ENCODE peak calls at places on chromosomes 12 and 14, in eight cellular contexts. Q, Z, P, D, C, H, N and R are unnamed samples.

GRCh38 chr12:68106160-68106559 is 53.4 kb downstream of the IFNG start:
- DNase-seq in Q (no peak), Z (no peak), P (no peak), H (no peak), N (peak; percentile 87), C (no peak), D (no peak), R (no peak)

GRCh38 chr14:58907803-58908202 is 270.0 kb downstream of the DACT1 start:
- DNase-seq in Q (no peak), C (no peak), Z (no peak), H (no peak), D (no peak), P (no peak), N (peak; percentile 76), R (no peak)

GRCh38 chr14:80634106-80634758 is 307.3 kb downstream of the CEP128 start:
- DNase-seq in Q (no peak), D (peak; percentile 0), P (no peak), H (no peak), Z (no peak), N (no peak), C (no peak), R (no peak)

GRCh38 chr12:117646595-117646994 is 285.2 kb upstream of the NOS1 start:
- DNase-seq in D (no peak), Z (peak; percentile 19), C (no peak), H (no peak), P (no peak), Q (no peak), N (no peak), R (no peak)

GRCh38 chr12:51913071-51914033 is 6.0 kb downstream of the ACVRL1 start:
- DNase-seq in P (no peak), C (no peak), D (peak; percentile 36), N (no peak), Q (no peak), H (no peak), Z (no peak), R (no peak)

GRCh38 chr14:92780444-92780843 is 13.7 kb upstream of the GOLGA5 start:
- DNase-seq in H (no peak), N (peak; percentile 69), Z (no peak), C (no peak), P (no peak), Q (no peak), D (no peak), R (no peak)

GRCh38 chr12:32493282-32493681 is 93.9 kb downstream of the FGD4 start:
- DNase-seq in Z (no peak), H (no peak), C (no peak), D (no peak), Q (no peak), N (no peak), P (no peak), R (no peak)

GRCh38 chr14:77965919-77966435 is 166.1 kb downstream of the ADCK1 start:
- DNase-seq in Q (peak; percentile 55), Z (no peak), H (peak; percentile 55), P (no peak), C (no peak), N (peak; percentile 36), D (peak; percentile 27), R (no peak)

GRCh38 chr12:499837-500458 is 40.2 kb downstream of the B4GALNT3 start:
- DNase-seq in Q (no peak), D (no peak), H (no peak), Z (no peak), P (no peak), C (peak; percentile 28), N (no peak), R (no peak)

GRCh38 chr14:96280104-96280503 is 24.1 kb downstream of the BDKRB1 start:
- DNase-seq in N (no peak), Q (no peak), P (no peak), Z (no peak), C (no peak), H (no peak), D (no peak), R (no peak)

GRCh38 chr14:96284430-96284829 is 28.4 kb downstream of the BDKRB1 start:
- DNase-seq in N (no peak), P (no peak), Q (no peak), H (no peak), C (no peak), D (no peak), Z (no peak), R (no peak)

GRCh38 chr14:96284008-96284407 is 28.0 kb downstream of the BDKRB1 start:
- DNase-seq in Q (no peak), Z (no peak), H (no peak), C (no peak), P (no peak), N (no peak), D (no peak), R (no peak)

GRCh38 chr14:96279564-96279963 is 23.6 kb downstream of the BDKRB1 start:
- DNase-seq in P (no peak), Q (no peak), C (no peak), D (no peak), N (no peak), Z (no peak), H (no peak), R (no peak)

DNA sequence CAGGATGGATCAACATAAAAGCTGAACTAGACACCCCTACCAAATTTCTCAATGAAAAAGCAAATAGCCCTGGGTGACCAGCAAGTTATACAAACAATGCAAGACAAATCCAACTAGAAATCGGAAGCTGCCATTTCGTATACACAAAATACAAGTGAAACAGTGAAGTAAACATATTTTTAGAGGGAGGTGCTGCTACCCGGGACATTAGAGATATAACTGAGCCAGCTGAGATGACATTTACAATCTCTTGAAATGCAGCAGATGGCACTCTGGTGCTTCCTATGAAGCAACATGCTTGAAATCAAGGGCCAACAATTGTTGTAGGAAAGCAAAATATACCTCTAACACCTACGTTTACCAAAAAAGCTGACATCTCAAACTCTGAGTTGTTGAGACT is 25.5 kb downstream of the BDKRB1 start:
- DNase-seq in Q (no peak), D (no peak), H (no peak), P (no peak), Z (no peak), C (no peak), N (no peak), R (no peak)
- H3K27ac ChIP-seq in Q (no peak overlapping the region), D (no peak overlapping the region), H (no peak overlapping the region), P (no peak overlapping the region), Z (no peak overlapping the region), C (no peak overlapping the region), N (no peak overlapping the region), R (no peak overlapping the region)

GRCh38 chr12:79715308-79715707 is 24.5 kb upstream of the PAWR start:
- DNase-seq in D (no peak), P (no peak), H (no peak), Q (no peak), C (no peak), Z (no peak), N (no peak), R (no peak)
- H3K4me1 ChIP-seq in D (no peaks in the 10 kb centered on the region), P (no peaks in the 10 kb centered on the region), H (no peaks in the 10 kb centered on the region), Q (no peaks in the 10 kb centered on the region), C (no peaks in the 10 kb centered on the region), Z (no peaks in the 10 kb centered on the region), N (no peaks in the 10 kb centered on the region), R (no peaks in the 10 kb centered on the region)

DNA sequence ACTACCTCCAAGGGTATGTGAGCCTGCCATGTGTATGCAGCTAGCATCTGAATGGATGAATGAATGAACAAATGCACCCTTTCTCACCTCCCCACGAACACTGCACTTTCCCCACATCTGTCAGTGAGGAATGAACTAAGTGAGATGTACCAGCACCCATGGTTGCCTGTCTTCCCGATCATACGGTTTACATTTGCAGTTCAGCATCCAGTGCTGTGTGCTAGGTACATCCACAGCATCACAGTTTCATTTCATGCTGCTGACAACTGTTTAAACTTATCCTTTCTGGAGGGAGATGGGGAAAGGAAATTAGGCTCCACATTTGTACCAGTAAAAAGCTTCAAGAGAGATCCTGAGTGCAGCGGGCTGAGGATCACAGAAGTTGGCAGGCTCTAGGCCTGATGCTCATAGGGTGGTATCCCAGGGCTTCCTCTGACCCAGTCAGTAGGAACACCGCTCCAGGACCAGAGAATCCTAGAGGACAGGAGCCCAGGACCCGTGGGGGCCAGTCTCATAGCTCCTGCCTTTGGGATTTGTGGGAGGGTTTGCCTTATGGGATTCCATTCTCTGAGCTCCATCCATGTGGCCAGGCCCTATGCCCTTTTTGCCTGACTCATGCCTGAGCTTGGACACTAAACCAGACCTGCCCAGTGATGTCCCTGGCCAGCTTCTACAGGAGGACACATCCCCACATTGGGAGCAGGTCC is 294.5 kb downstream of the CACNA1C start:
- DNase-seq in H (no peak), C (no peak), Q (no peak), N (no peak), Z (no peak), P (no peak), D (no peak), R (no peak)
- H3K27ac ChIP-seq in H (no peak overlapping the region), C (peak overlapping the region; percentile 55), Q (peak overlapping the region; percentile 18), N (no peak overlapping the region), Z (no peak overlapping the region), P (peak overlapping the region; percentile 85), D (no peak overlapping the region), R (peak overlapping the region; percentile 44)

DNA sequence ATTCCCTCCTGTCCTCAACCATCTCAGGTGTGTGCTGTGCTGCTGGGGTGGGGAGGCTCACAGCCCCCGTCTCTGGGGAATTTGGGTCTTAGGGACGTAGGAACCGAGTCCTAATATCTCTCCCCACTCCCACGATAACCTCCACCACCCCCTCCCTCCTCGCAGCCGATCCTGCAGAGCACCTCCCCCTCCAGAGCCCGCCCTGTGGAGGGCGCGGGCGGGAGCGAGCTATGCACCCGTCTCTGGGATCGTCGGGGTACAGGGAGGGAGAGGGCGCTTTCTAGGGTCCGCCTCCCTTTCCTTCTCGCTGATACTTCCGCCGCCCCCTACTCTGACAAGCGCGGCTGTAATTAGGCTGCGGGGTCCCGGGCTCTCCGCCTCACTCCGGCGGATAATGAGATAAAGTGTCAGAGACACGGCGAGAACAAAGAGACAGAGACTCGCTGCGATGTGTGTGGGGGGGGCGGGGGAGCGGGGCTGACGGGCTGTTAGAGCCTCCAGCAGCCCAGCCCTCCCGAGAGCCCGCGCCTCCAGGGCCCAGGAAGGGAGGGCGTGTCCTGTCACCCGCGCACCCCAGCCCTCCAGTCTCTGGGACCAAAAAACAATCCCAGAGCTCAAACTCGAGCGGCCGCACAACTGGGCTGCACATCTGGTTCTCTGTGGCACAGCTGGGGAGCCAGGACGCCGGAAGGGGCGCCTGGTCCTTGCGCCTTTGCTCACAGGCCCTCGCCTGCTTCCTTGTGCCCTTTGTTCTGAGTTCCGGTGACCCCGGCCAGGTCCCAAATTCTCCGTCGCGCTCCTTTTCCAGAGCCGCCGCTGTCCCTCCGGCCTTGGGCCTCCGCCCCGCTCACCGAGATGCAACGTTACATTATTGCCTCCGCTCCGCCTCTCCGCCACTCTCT is 8.7 kb downstream of the SHMT2 start:
- DNase-seq in D (peak; percentile 74), Q (peak; percentile 49), C (no peak), H (no peak), Z (peak; percentile 54), P (no peak), N (no peak), R (peak; percentile 56)
- H3K4me1 ChIP-seq in D (peaks cover 45% of the 10 kb centered on the region), Q (peaks cover 59% of the 10 kb centered on the region), C (peaks cover 82% of the 10 kb centered on the region), H (peaks cover 52% of the 10 kb centered on the region), Z (peaks cover 71% of the 10 kb centered on the region), P (peaks cover 26% of the 10 kb centered on the region), N (peaks cover 38% of the 10 kb centered on the region), R (peaks cover 50% of the 10 kb centered on the region)

GRCh38 chr14:74578479-74578878 is 33.6 kb downstream of the LTBP2 start:
- DNase-seq in P (no peak), Z (no peak), N (no peak), C (no peak), Q (no peak), H (no peak), D (no peak), R (no peak)
- H3K27ac ChIP-seq in P (no peak overlapping the region), Z (no peak overlapping the region), N (no peak overlapping the region), C (no peak overlapping the region), Q (no peak overlapping the region), H (no peak overlapping the region), D (no peak overlapping the region), R (peak overlapping the region; percentile 39)

GRCh38 chr12:94873368-94874085 is 130.0 kb downstream of the NDUFA12 start:
- DNase-seq in C (peak; percentile 16), D (no peak), Z (no peak), N (no peak), P (no peak), H (peak; percentile 64), Q (no peak), R (no peak)
- H3K4me1 ChIP-seq in C (peaks cover 18% of the 10 kb centered on the region), D (no peaks in the 10 kb centered on the region), Z (peaks cover 9% of the 10 kb centered on the region), N (no peaks in the 10 kb centered on the region), P (peaks cover 12% of the 10 kb centered on the region), H (peaks cover 10% of the 10 kb centered on the region), Q (peaks cover 29% of the 10 kb centered on the region), R (peaks cover 2% of the 10 kb centered on the region)